ENCODE peak calls at places on chromosomes 7 and 10, in four cellular contexts. W, K, X and A are unnamed samples.

GRCh38 chr7:108488902-108489538 is 32.8 kb upstream of the NRCAM start:
- ATAC-seq in W (no peak), X (no peak), K (no peak), A (no peak)

GRCh38 chr7:51263631-51264484 is 52.8 kb downstream of the COBL start:
- ATAC-seq in X (peak; percentile 73), W (no peak), K (peak; percentile 39), A (no peak)

GRCh38 chr7:79761876-79762429 is 308.5 kb upstream of the MAGI2 start:
- ATAC-seq in W (no peak), K (no peak), X (no peak), A (no peak)

GRCh38 chr7:6475433-6476186 is 27.9 kb upstream of the DAGLB start:
- ATAC-seq in K (no peak), X (peak; percentile 46), W (no peak), A (no peak)

GRCh38 chr7:134856141-134856540 is 76.7 kb downstream of the CALD1 start:
- ATAC-seq in W (no peak), K (no peak), X (no peak), A (no peak)

GRCh38 chr10:110684800-110685446 is 40.8 kb downstream of the RBM20 start:
- ATAC-seq in K (peak; percentile 78), W (no peak), X (no peak), A (no peak)

GRCh38 chr7:104487642-104488041 is 159.2 kb downstream of the LHFPL3 start:
- ATAC-seq in X (no peak), K (no peak), W (no peak), A (no peak)

GRCh38 chr7:134710511-134710853 is 63.8 kb downstream of the BPGM start:
- ATAC-seq in K (no peak), X (no peak), W (peak; percentile 1), A (no peak)

GRCh38 chr10:52346394-52347326 is 32.6 kb downstream of the DKK1 start:
- ATAC-seq in K (no peak), X (no peak), W (no peak), A (peak; percentile 13)

GRCh38 chr7:156616269-156617202 is 24.0 kb upstream of the RNF32 start:
- ATAC-seq in W (no peak), X (no peak), K (no peak), A (no peak)

GRCh38 chr7:9776900-9777299 is 1196.8 kb upstream of the PHF14 start:
- ATAC-seq in W (no peak), K (no peak), X (no peak), A (no peak)

GRCh38 chr10:80484677-80485409 is 30.7 kb downstream of the TSPAN14 start:
- ATAC-seq in K (no peak), W (peak; percentile 26), X (no peak), A (no peak)

GRCh38 chr10:33749809-33750208 is 415.3 kb upstream of the NRP1 start:
- ATAC-seq in X (no peak), K (peak; percentile 94), W (no peak), A (no peak)

GRCh38 chr10:118594392-118595063 is 920 bp downstream of the PRLHR start:
- ATAC-seq in W (peak; percentile 81), X (peak; percentile 81), K (peak; percentile 46), A (peak; percentile 63)

GRCh38 chr7:20804376-20804775 is 17.7 kb upstream of the SP8 start:
- ATAC-seq in X (no peak), K (no peak), W (no peak), A (no peak)

GRCh38 chr10:62121197-62121550 is 147.5 kb downstream of the RTKN2 start:
- ATAC-seq in W (no peak), K (no peak), X (no peak), A (no peak)

GRCh38 chr7:137975223-137975622 is 26.7 kb downstream of the CREB3L2 start:
- ATAC-seq in X (no peak), W (no peak), K (peak; percentile 76), A (peak; percentile 50)

GRCh38 chr10:31322647-31323046 is 3.6 kb downstream of the ZEB1 start:
- ATAC-seq in X (no peak), W (no peak), K (no peak), A (no peak)

GRCh38 chr10:72692897-72693598 is 1.1 kb downstream of the MCU start:
- ATAC-seq in K (no peak), X (no peak), W (no peak), A (no peak)

GRCh38 chr7:39507866-39508551 is 58.2 kb upstream of the YAE1 start:
- ATAC-seq in K (no peak), W (peak; percentile 70), X (no peak), A (no peak)

GRCh38 chr10:8405551-8405950 is 351.1 kb downstream of the GATA3 start:
- ATAC-seq in K (no peak), W (no peak), X (no peak), A (no peak)

GRCh38 chr10:129509835-129510234 is 42.8 kb downstream of the MGMT start:
- ATAC-seq in X (no peak), K (no peak), W (no peak), A (no peak)

GRCh38 chr10:59470570-59470969 is 108.2 kb upstream of the FAM13C start:
- ATAC-seq in W (no peak), X (no peak), K (no peak), A (no peak)

GRCh38 chr7:79504607-79505389 is 51.3 kb upstream of the MAGI2 start:
- ATAC-seq in W (no peak), X (peak; percentile 52), K (no peak), A (no peak)

GRCh38 chr10:22453948-22454347 is 108.7 kb downstream of the SPAG6 start:
- ATAC-seq in K (no peak), X (no peak), W (no peak), A (no peak)

GRCh38 chr10:36057180-36057579 is 415.1 kb upstream of the FZD8 start:
- ATAC-seq in W (no peak), X (no peak), K (no peak), A (no peak)

GRCh38 chr7:33191326-33191725 is 62.0 kb downstream of the BBS9 start:
- ATAC-seq in X (peak; percentile 91), W (peak; percentile 60), K (no peak), A (no peak)

GRCh38 chr7:22996470-22996869 is 17.5 kb downstream of the HYCC1 start:
- ATAC-seq in X (no peak), W (no peak), K (no peak), A (no peak)

GRCh38 chr10:12635127-12635541 is 285.8 kb downstream of the CAMK1D start:
- ATAC-seq in W (peak; percentile 91), K (no peak), X (no peak), A (no peak)

GRCh38 chr7:140646931-140647647 is 6.5 kb upstream of the DENND2A start:
- ATAC-seq in W (peak; percentile 90), K (no peak), X (peak; percentile 96), A (peak; percentile 70)

GRCh38 chr7:112009081-112009480 is 197.1 kb downstream of the DOCK4 start:
- ATAC-seq in X (peak; percentile 46), W (no peak), K (no peak), A (no peak)

GRCh38 chr7:87507446-87507845 is 32.0 kb upstream of the ABCB4 start:
- ATAC-seq in W (no peak), K (no peak), X (peak; percentile 69), A (no peak)

DNA sequence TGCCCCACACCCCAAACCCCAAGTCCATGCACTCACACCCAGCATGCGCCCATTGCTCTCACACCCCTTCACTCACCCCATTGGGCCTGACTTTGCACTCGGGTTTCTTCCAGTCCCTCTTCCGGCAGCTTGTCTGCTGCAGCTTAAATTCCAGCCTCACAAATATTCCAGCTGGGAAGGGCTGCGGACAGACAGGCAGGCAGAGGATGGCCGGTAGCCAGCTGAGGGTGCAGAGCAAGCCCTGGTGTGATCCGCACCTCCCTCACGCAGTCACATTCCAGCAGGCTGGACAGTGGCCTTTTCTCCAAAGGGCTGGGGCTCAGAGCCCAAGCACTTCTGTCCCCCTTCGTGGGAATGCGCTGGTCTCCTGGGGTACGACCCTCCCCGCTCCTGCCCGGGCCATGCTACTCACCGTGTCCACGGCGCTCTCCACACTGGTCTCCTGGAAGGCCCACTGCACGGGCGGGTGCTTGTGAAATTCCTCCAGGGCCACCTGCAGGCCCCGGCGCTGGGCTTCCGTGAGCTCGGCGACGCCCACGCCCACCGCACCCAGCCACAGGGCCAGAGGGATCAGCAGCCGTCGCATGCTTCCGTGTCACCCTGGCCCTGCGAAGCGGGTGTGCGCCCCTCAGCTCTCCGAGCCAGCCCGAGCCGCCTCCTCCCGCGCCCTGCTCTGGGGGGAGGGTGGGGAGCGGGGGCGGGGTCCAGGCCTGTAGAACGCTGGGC is 1.2 kb downstream of the RARRES2 start:
- ATAC-seq in K (peak; percentile 18), X (no peak), W (no peak), A (peak; percentile 47)
- H3K4me3 ChIP-seq in K (peak overlapping the region; percentile 57), X (no peak overlapping the region), W (no peak overlapping the region), A (peak overlapping the region; percentile 58)

GRCh38 chr7:1368682-1369571 is 90.3 kb downstream of the MICALL2 start:
- ATAC-seq in W (peak; percentile 45), K (no peak), X (peak; percentile 89), A (no peak)
- H3K4me3 ChIP-seq in W (no peak overlapping the region), K (no peak overlapping the region), X (peak overlapping the region; percentile 9), A (no peak overlapping the region)

GRCh38 chr10:3782099-3782455 is 2.9 kb downstream of the KLF6 start:
- ATAC-seq in X (no peak), K (no peak), W (no peak), A (no peak)

GRCh38 chr10:3780766-3781457 is 4.1 kb downstream of the KLF6 start:
- ATAC-seq in W (no peak), X (no peak), K (no peak), A (no peak)

GRCh38 chr10:3782456-3783312 is 2.3 kb downstream of the KLF6 start:
- ATAC-seq in K (peak; percentile 59), X (peak; percentile 12), W (peak; percentile 22), A (peak; percentile 50)

GRCh38 chr10:3780056-3780765 is 4.8 kb downstream of the KLF6 start:
- ATAC-seq in K (no peak), W (no peak), X (no peak), A (no peak)

DNA sequence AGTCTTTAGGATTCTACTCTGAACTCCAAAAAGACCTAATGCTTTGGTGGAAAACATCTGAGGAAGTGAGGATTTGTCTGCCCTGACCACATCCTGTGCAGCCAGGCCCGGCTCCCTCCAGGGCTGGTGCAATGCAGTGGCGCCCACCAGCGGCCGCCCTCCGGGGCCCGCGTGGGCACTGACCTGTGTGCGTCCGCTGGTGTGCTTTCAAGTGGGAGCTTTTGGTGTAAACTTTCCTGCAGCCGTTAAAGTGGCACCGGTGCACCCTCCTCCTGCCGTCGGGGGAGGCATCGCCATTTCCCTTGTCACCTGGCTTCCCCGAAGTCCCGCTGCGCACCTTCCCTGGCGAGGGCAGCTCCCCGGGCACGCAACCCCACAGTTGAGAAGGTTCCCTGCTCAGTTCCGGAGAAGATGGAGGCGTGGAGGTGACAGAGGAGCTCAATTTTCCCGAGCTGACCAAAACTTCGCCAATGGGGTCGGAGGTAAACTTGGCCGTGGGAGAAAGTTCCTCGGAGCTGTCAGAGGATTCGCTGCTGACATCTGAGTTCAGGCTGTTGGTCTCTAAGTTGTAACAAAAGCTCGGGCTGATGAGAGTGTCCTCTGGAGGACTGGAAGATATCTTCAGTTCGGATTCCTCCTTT is 3.4 kb downstream of the KLF6 start:
- ATAC-seq in W (no peak), K (no peak), X (no peak), A (no peak)
- H3K4me3 ChIP-seq in W (peak overlapping the region; percentile 92), K (peak overlapping the region; percentile 94), X (no peak overlapping the region), A (peak overlapping the region; percentile 74)

DNA sequence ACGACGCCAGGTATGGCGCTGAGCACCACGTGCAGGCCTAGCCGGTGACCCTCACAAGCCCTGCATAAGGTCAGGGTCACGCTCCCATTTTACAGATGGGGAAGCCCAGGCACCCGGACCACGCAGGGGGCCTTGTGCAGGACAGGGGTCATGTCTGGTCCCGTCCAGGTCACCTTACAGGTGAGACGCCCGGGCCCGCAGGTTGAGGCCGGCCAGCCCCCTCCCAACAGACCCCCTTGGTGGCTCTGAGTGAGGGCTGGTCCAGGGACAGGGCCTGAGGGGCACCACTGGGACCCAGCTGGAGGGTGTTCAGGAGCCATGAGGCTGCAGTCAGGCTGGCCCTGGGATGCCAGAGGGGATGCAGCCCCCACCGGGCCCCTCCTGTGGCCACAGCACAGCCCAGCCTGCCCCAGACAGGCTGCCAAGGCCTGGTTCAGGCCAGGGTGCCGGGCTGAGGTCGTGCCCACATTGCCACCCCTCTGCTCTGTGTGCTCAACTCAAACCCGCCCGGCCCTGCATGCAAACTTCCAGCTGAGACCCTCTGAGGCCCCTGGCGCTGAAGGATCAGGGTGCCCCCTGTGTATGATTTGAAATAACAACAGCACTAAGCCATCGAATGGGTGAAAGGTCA is 69.0 kb downstream of the PWWP2B start:
- ATAC-seq in X (no peak), W (no peak), K (no peak), A (no peak)
- H3K4me3 ChIP-seq in X (no peak overlapping the region), W (no peak overlapping the region), K (no peak overlapping the region), A (no peak overlapping the region)